ENCODE peak calls at places on chromosomes 2 and 18, in five cellular contexts. X is PC-3, W is heart left ventricle, M is K562, B is left ventricle myocardium inferior. N is an unnamed sample. For H3K4me1, the result is how much of the 10 kb centered on the place peaks cover.

GRCh38 chr2:198715304-198715703 is 742.4 kb downstream of the SATB2 start:
- DNase-seq in X (no peak), W (no peak), M (no peak), B (no peak), N (no peak)

GRCh38 chr2:174465327-174465726 is 21.5 kb downstream of the GPR155 start:
- DNase-seq in X (no peak), W (no peak), M (peak), B (no peak), N (no peak)

GRCh38 chr2:159101755-159102489 is 133.5 kb downstream of the TANC1 start:
- DNase-seq in X (no peak), W (no peak), M (no peak), B (no peak), N (peak)

GRCh38 chr2:26976242-26976641 is 5.8 kb downstream of the MAPRE3 start:
- DNase-seq in X (peak), W (no peak), M (no peak), B (no peak), N (no peak)

GRCh38 chr2:130377491-130377890 is 21.6 kb downstream of the PTPN18 start:
- DNase-seq in X (no peak), W (no peak), M (no peak), B (no peak), N (no peak)

GRCh38 chr2:58466803-58467202 is 225.7 kb upstream of the FANCL start:
- DNase-seq in X (no peak), W (no peak), M (no peak), B (no peak), N (no peak)

GRCh38 chr2:120765911-120766757 is 30.5 kb downstream of the GLI2 start:
- DNase-seq in X (no peak), W (peak), M (no peak), B (peak), N (peak)

GRCh38 chr2:233801357-233802131 is 23.4 kb downstream of the MROH2A start:
- DNase-seq in X (peak), W (no peak), M (peak), B (no peak), N (no peak)

GRCh38 chr2:168439536-168439935 is 16.5 kb upstream of the CERS6 start:
- DNase-seq in X (peak), W (no peak), M (no peak), B (no peak), N (no peak)

GRCh38 chr2:119823734-119824334 is 64.1 kb downstream of the PTPN4 start:
- DNase-seq in X (peak), W (no peak), M (peak), B (no peak), N (no peak)

GRCh38 chr2:191597186-191597751 is 80.7 kb upstream of the NABP1 start:
- DNase-seq in X (no peak), W (no peak), M (peak), B (no peak), N (no peak)

GRCh38 chr2:120596191-120596781 is 139.4 kb upstream of the GLI2 start:
- DNase-seq in X (no peak), W (no peak), M (no peak), B (peak), N (peak)

GRCh38 chr2:11409184-11409959 is 56.6 kb downstream of the E2F6 start:
- DNase-seq in X (peak), W (no peak), M (peak), B (no peak), N (no peak)

GRCh38 chr2:98926601-98927000 is 9.4 kb downstream of the CRACDL start:
- DNase-seq in X (peak), W (no peak), M (no peak), B (no peak), N (no peak)

GRCh38 chr2:68225119-68225632 is 27.2 kb downstream of the PPP3R1 start:
- DNase-seq in X (peak), W (peak), M (peak), B (no peak), N (no peak)

GRCh38 chr18:36066001-36066400 is 1.4 kb downstream of the RPRD1A start:
- DNase-seq in X (peak), W (no peak), M (peak), B (no peak), N (no peak)

GRCh38 chr18:58313491-58314032 is 269.5 kb downstream of the NEDD4L start:
- DNase-seq in X (peak), W (peak), M (no peak), B (no peak), N (peak)

GRCh38 chr2:37527362-37527761 is 144.1 kb downstream of the CDC42EP3 start:
- DNase-seq in X (no peak), W (no peak), M (no peak), B (no peak), N (no peak)

GRCh38 chr2:45432406-45432805 is 178.7 kb downstream of the SRBD1 start:
- DNase-seq in X (peak), W (no peak), M (no peak), B (no peak), N (no peak)

GRCh38 chr2:120395221-120395620 is 49.3 kb downstream of the INHBB start:
- DNase-seq in X (no peak), W (no peak), M (no peak), B (no peak), N (no peak)

GRCh38 chr2:161044095-161044874 is 115.9 kb upstream of the TANK start:
- DNase-seq in X (peak), W (no peak), M (no peak), B (peak), N (peak)

GRCh38 chr2:240501531-240501991 is 56.2 kb downstream of the ANKMY1 start:
- DNase-seq in X (no peak), W (no peak), M (no peak), B (peak), N (no peak)

GRCh38 chr2:153567367-153567766 is 88.8 kb upstream of the RPRM start:
- DNase-seq in X (no peak), W (no peak), M (no peak), B (no peak), N (no peak)

GRCh38 chr2:197997083-197997541 is 192.7 kb downstream of the PLCL1 start:
- DNase-seq in X (no peak), W (no peak), M (peak), B (no peak), N (no peak)

GRCh38 chr2:48415765-48416515 is 114.0 kb upstream of the STON1 start:
- DNase-seq in X (no peak), W (no peak), M (no peak), B (no peak), N (no peak)

GRCh38 chr2:157905092-157905491 is 29.0 kb upstream of the ACVR1 start:
- DNase-seq in X (no peak), W (no peak), M (no peak), B (no peak), N (no peak)

GRCh38 chr2:62200868-62201267 is 5.0 kb downstream of the B3GNT2 start:
- DNase-seq in X (no peak), W (no peak), M (no peak), B (no peak), N (no peak)

GRCh38 chr18:59560556-59560955 is 136.7 kb downstream of the CCBE1 start:
- DNase-seq in X (no peak), W (no peak), M (no peak), B (no peak), N (no peak)

GRCh38 chr2:229713371-229714079 is 830 bp downstream of the DNER start:
- DNase-seq in X (peak), W (no peak), M (no peak), B (no peak), N (peak)

GRCh38 chr2:123695449-123695848 is 329.6 kb upstream of the CNTNAP5 start:
- DNase-seq in X (peak), W (no peak), M (no peak), B (no peak), N (no peak)

DNA sequence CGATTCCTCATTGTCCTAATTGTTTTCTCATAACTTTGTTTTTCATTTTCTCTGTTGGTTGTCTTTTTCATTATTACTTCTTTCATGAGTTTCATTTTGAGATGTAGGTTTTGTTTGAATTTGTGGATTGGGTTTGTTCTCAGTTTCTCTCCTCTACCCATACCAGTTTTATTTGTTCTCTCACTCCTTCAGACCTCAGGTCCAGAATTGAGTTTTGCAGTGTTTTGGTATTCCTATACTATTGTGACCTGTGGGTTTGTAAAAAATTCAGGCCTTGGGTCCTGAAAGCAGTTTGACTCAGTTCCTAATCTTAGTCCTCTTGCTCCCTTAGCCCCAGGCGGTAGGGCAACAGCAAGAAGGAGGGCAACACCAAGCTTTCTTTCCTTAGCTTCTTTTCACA is 28.3 kb upstream of the UBE2E3 start:
- DNase-seq in X (no peak), W (no peak), M (no peak), B (no peak), N (no peak)
- H3K27ac ChIP-seq in X (no peak), W (no peak), M (no peak), B (no peak), N (no peak)

DNA sequence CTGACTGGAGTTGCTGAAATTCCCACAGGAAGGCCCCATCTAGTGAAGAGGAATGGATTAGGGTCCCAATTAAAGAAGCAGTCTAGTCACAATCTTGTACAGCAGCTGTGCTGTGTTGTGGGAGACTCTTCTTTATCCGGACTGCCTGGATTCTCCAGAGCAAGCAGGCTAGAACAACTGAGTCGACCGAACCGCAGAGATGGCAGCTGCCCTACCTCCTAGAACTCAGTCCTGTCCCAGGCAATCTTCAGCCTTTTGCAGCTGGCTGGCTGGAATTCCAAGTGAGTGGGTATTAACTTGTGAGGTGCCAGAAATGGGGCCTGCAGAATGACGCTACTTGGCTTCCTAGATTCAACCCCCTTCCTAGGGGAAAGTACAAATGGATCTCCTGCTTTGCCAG is 1952.4 kb upstream of the LRRTM1 start:
- DNase-seq in X (no peak), W (peak), M (no peak), B (no peak), N (no peak)
- H3K4me3 ChIP-seq in X (no peak), W (no peak), M (no peak), B (no peak), N (no peak)

GRCh38 chr2:105755895-105756294 is 11.2 kb downstream of the NCK2 start:
- DNase-seq in X (no peak), W (no peak), M (no peak), B (no peak), N (no peak)

GRCh38 chr2:105752691-105753090 is 8.0 kb downstream of the NCK2 start:
- DNase-seq in X (no peak), W (no peak), M (no peak), B (no peak), N (no peak)

GRCh38 chr2:105753380-105753779 is 8.7 kb downstream of the NCK2 start:
- DNase-seq in X (no peak), W (no peak), M (no peak), B (no peak), N (no peak)

GRCh38 chr2:105754999-105755398 is 10.3 kb downstream of the NCK2 start:
- DNase-seq in X (no peak), W (no peak), M (no peak), B (no peak), N (no peak)

DNA sequence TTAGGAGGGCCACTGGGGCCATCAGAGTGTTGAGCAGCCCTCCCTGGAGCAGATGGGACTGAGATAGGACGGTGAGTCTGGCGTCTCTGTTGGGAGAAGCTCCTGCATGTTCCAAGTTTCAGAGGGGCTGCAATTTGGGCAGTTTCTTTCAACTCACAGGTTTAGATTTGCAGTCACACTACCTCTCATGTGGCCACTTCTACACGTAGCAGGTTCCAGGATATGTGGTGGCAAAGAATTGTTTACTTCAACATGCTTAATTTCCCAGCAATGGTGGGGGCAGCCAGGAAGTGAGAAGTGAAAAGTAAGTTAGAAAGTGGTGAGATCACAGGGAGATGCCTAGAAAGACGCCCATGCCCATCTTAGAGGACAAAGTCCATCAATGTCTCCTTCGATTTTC is 9.3 kb downstream of the NCK2 start:
- DNase-seq in X (no peak), W (no peak), M (no peak), B (no peak), N (no peak)
- H3K4me1 ChIP-seq in X (under half), W (under half), M (under half), B (half or more), N (under half)

DNA sequence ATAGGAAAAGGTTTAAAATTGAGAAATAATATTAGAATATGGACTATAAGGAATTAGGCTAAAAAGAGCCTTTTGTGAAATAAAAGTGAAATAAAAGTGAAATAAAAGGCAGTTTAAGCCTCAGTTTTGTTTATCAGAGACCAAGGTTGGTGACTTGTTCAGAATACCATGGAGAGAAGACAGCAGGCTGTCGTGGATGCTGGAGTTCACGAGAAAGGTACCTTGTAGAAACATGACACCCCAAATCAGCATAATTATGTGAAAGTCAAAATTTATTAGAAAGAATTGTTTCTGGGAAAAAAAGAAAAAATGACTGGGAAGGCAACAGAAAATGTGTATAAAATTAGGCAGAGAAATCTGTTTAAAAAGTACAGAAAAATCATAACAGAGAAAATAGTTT is 46.5 kb upstream of the SPAG16 start:
- DNase-seq in X (no peak), W (no peak), M (no peak), B (no peak), N (no peak)
- H3K27ac ChIP-seq in X (peak), W (no peak), M (no peak), B (no peak), N (no peak)

GRCh38 chr18:48446582-48447225 is 37.5 kb upstream of the ZBTB7C start:
- DNase-seq in X (peak), W (peak), M (peak), B (peak), N (peak)
- H3K4me3 ChIP-seq in X (no peak), W (no peak), M (no peak), B (no peak), N (no peak)

GRCh38 chr2:147543056-147543455 is 301.8 kb upstream of the ACVR2A start:
- DNase-seq in X (peak), W (no peak), M (no peak), B (no peak), N (no peak)

GRCh38 chr2:147541314-147541713 is 303.5 kb upstream of the ACVR2A start:
- DNase-seq in X (no peak), W (no peak), M (no peak), B (no peak), N (no peak)

GRCh38 chr2:147538088-147538487 is 306.7 kb upstream of the ACVR2A start:
- DNase-seq in X (no peak), W (no peak), M (no peak), B (no peak), N (no peak)

DNA sequence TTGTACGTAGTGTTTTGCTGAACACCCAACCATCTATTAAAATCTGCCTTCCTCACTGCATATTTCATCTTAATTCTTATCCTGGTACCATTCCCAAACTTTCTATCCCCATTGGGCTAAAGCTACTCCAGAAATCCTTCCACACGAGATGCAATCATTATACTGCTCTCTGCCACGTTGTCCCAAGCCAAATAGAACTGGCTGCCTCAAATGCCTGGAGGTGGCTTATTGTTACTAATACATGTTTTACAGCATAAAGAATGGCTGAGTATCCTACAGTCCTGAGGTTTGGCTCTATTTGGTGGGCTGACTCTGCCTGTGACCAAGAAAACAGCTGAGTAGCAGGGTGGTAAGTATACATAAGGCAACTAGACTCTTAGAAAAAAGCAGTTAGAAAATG is 306.0 kb upstream of the ACVR2A start:
- DNase-seq in X (no peak), W (no peak), M (no peak), B (no peak), N (no peak)
- H3K4me1 ChIP-seq in X (under half), W (under half), M (under half), B (under half), N (under half)

N was measured in right cardiac atrium.